ENCODE peak calls at places on chromosomes 16 and 17, in seven cellular contexts. G is tibial artery, K is thoracic aorta, I is psoas muscle, B is HCT116, J is SJSA1, S is endodermal cell. R is an unnamed sample.

GRCh38 chr17:80822021-80822699 is 169.5 kb upstream of the CHMP6 start:
- DNase-seq in G (peak; percentile 51), K (no peak), I (peak; percentile 8), B (no peak), J (no peak), S (no peak), R (no peak)

GRCh38 chr16:31713945-31714898 is 159.4 kb upstream of the ZNF267 start:
- DNase-seq in G (no peak), K (no peak), I (peak; percentile 54), B (no peak), J (no peak), S (peak; percentile 90), R (no peak)

GRCh38 chr17:29694923-29695563 is 72.3 kb upstream of the CORO6 start:
- DNase-seq in G (no peak), K (no peak), I (no peak), B (no peak), J (no peak), S (no peak), R (no peak)

GRCh38 chr16:89700649-89701424 is 668 bp downstream of the SPATA2L start:
- DNase-seq in G (no peak), K (no peak), I (peak; percentile 61), B (no peak), J (peak; percentile 39), S (peak; percentile 88), R (no peak)

GRCh38 chr16:78761427-78761826 is 662.0 kb downstream of the WWOX start:
- DNase-seq in G (no peak), K (no peak), I (no peak), B (no peak), J (no peak), S (no peak), R (no peak)

GRCh38 chr16:10950393-10950792 is 6.0 kb downstream of the CLEC16A start:
- DNase-seq in G (no peak), K (no peak), I (no peak), B (no peak), J (no peak), S (peak; percentile 62), R (no peak)

GRCh38 chr17:55263565-55264272 is 1.0 kb upstream of the HLF start:
- DNase-seq in G (no peak), K (no peak), I (no peak), B (no peak), J (no peak), S (peak; percentile 62), R (no peak)

GRCh38 chr17:9002610-9003354 is 18.5 kb upstream of the NTN1 start:
- DNase-seq in G (peak; percentile 81), K (no peak), I (no peak), B (no peak), J (peak; percentile 54), S (peak; percentile 88), R (no peak)

GRCh38 chr16:66335704-66336329 is 30.7 kb upstream of the CDH5 start:
- DNase-seq in G (no peak), K (no peak), I (no peak), B (no peak), J (peak; percentile 29), S (no peak), R (no peak)

GRCh38 chr17:82932146-82933005 is 92.6 kb upstream of the ZNF750 start:
- DNase-seq in G (peak; percentile 54), K (no peak), I (peak; percentile 35), B (no peak), J (no peak), S (no peak), R (no peak)

GRCh38 chr17:83012873-83013778 is 66.3 kb upstream of the METRNL start:
- DNase-seq in G (no peak), K (no peak), I (no peak), B (no peak), J (peak; percentile 87), S (peak; percentile 36), R (no peak)

GRCh38 chr16:11139624-11140375 is 116.2 kb downstream of the SOCS1 start:
- DNase-seq in G (peak; percentile 66), K (no peak), I (no peak), B (peak; percentile 13), J (no peak), S (peak; percentile 75), R (no peak)

GRCh38 chr16:82773018-82773417 is 146.2 kb downstream of the CDH13 start:
- DNase-seq in G (no peak), K (no peak), I (no peak), B (no peak), J (no peak), S (no peak), R (no peak)

GRCh38 chr17:67647482-67647881 is 70.3 kb upstream of the NOL11 start:
- DNase-seq in G (no peak), K (no peak), I (no peak), B (no peak), J (no peak), S (no peak), R (no peak)

GRCh38 chr17:31525801-31526549 is 134.5 kb downstream of the RAB11FIP4 start:
- DNase-seq in G (no peak), K (no peak), I (no peak), B (no peak), J (no peak), S (peak; percentile 87), R (no peak)

GRCh38 chr17:27817731-27818130 is 17.4 kb upstream of the NOS2 start:
- DNase-seq in G (no peak), K (no peak), I (no peak), B (no peak), J (no peak), S (no peak), R (no peak)

GRCh38 chr16:35574011-35574410 is 2114.6 kb downstream of the TP53TG3F start:
- DNase-seq in G (no peak), K (no peak), I (no peak), B (no peak), J (no peak), S (no peak), R (no peak)

GRCh38 chr16:35573407-35573806 is 2114.0 kb downstream of the TP53TG3F start:
- DNase-seq in G (no peak), K (no peak), I (no peak), B (no peak), J (no peak), S (no peak), R (no peak)

GRCh38 chr16:35574454-35575431 is 2115.3 kb downstream of the TP53TG3F start:
- DNase-seq in G (no peak), K (no peak), I (no peak), B (no peak), J (no peak), S (no peak), R (no peak)

GRCh38 chr16:35572186-35572585 is 2112.8 kb downstream of the TP53TG3F start:
- DNase-seq in G (no peak), K (no peak), I (no peak), B (no peak), J (no peak), S (no peak), R (no peak)

GRCh38 chr16:35575432-35575821 is 2116.0 kb downstream of the TP53TG3F start:
- DNase-seq in G (no peak), K (no peak), I (no peak), B (no peak), J (no peak), S (no peak), R (no peak)
- H3K9me3 ChIP-seq in G (peaks cover 32% of the 10 kb centered on the region), K (no peaks in the 10 kb centered on the region), I (no peaks in the 10 kb centered on the region), B (no peaks in the 10 kb centered on the region), J (no peaks in the 10 kb centered on the region), S (peaks cover 83% of the 10 kb centered on the region), R (peaks cover 34% of the 10 kb centered on the region)

GRCh38 chr17:81921996-81922565 is 4.1 kb upstream of the SIRT7 start:
- DNase-seq in G (no peak), K (no peak), I (no peak), B (no peak), J (no peak), S (no peak), R (no peak)
- H3K4me3 ChIP-seq in G (no peak overlapping the region), K (no peak overlapping the region), I (peak overlapping the region; percentile 76), B (no peak overlapping the region), J (no peak overlapping the region), S (no peak overlapping the region), R (no peak overlapping the region)

DNA sequence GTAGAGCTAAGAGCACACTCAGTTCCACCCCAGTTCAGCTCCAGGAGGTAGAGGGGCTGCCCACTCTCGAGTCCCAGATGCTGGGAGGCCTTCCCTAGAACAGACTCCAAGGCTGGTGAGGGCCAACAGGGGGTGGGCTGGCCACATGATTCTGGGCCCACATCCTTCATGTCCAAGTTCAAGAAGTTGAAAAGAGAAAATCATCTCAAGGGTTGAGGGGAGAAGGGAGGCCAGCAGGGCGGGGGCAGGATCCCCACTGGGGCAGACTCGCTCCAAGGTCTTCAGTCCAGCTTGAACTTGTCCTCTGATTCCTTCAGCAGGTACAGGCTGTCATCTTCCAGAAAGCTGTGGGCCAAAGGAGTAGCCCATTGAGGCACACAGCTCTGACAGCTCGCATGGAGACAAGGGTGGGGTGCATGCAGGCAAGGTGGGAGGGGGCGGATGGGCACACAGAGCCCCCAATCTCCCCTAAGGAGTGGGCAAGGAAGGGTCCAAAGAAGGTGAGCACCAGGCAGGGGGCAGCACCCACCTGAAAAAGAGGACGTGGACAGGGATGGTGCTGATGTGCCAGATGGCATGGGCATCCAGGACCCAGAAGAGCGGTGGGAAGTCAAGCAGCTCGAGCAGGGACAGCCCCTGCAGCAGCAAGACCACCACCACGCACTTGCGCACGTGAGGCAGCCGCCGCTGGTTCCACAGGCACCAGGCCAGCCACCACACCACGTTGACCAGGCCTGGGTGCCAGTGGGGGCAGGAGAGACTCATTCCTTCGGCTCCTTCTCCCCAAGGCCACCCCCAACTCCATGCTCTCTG is 4.5 kb downstream of the PNMT start:
- DNase-seq in G (no peak), K (no peak), I (peak; percentile 45), B (no peak), J (no peak), S (no peak), R (no peak)
- H3K36me3 ChIP-seq in G (no peaks in the 10 kb centered on the region), K (no peaks in the 10 kb centered on the region), I (no peaks in the 10 kb centered on the region), B (no peaks in the 10 kb centered on the region), J (peaks cover 3% of the 10 kb centered on the region), S (peaks cover 5% of the 10 kb centered on the region), R (no peaks in the 10 kb centered on the region)

GRCh38 chr16:35746281-35746962 is 2287.0 kb downstream of the TP53TG3F start:
- DNase-seq in G (no peak), K (no peak), I (no peak), B (no peak), J (no peak), S (no peak), R (no peak)

GRCh38 chr16:35744716-35745115 is 2285.3 kb downstream of the TP53TG3F start:
- DNase-seq in G (no peak), K (no peak), I (no peak), B (peak; percentile 34), J (peak; percentile 39), S (no peak), R (no peak)

GRCh38 chr16:35745191-35745590 is 2285.8 kb downstream of the TP53TG3F start:
- DNase-seq in G (no peak), K (no peak), I (no peak), B (no peak), J (peak; percentile 48), S (no peak), R (no peak)

GRCh38 chr16:35746963-35747657 is 2287.7 kb downstream of the TP53TG3F start:
- DNase-seq in G (no peak), K (no peak), I (no peak), B (no peak), J (no peak), S (no peak), R (no peak)

DNA sequence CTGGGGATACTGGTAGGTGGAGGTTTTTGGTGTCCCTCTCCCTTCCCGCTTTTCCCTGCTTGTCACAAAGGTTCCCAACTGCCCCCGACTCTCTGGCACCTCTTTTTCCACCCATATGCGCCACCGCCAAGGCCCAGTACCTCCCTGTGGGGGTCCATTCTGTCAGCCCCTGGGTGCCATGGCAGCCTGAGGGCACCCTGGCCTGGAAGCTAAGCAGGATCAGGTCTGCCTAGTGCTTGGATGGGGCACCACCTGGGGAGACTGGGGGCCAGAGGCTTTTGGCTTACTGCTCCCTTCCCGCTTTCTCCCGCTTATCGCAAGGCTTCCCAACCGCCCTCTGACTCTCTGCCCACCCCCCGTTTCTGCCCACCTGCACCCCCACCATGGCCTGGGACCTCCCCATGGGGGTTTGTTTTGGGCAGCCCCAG is 2286.4 kb downstream of the TP53TG3F start:
- DNase-seq in G (no peak), K (no peak), I (no peak), B (no peak), J (no peak), S (no peak), R (no peak)
- H3K9me3 ChIP-seq in G (peaks cover 37% of the 10 kb centered on the region), K (no peaks in the 10 kb centered on the region), I (no peaks in the 10 kb centered on the region), B (no peaks in the 10 kb centered on the region), J (no peaks in the 10 kb centered on the region), S (peaks cover 33% of the 10 kb centered on the region), R (peaks cover 16% of the 10 kb centered on the region)

R was measured in iPS DF 6.9.